ENCODE peak calls at places on chromosomes 16 and 17, in nine cellular contexts. H, L, Q, O, A, C, N, T and G are unnamed samples.

GRCh38 chr16:8937803-8938202 is 25.9 kb downstream of the USP7 start:
- DNase-seq in A (no peak), Q (no peak), O (no peak), N (no peak), H (no peak), C (no peak), L (no peak), T (no peak), G (no peak)

GRCh38 chr17:49035470-49036269 is 38.5 kb downstream of the IGF2BP1 start:
- DNase-seq in L (no peak), A (peak), T (peak), Q (no peak), C (peak), H (peak), N (no peak), O (peak), G (no peak)

GRCh38 chr16:9844361-9844760 is 337.9 kb downstream of the GRIN2A start:
- DNase-seq in C (peak), H (no peak), Q (no peak), L (no peak), O (no peak), N (no peak), A (peak), T (no peak), G (no peak)

GRCh38 chr17:75109047-75109406 is 742 bp upstream of the ARMC7 start:
- DNase-seq in Q (no peak), L (no peak), A (no peak), C (no peak), T (no peak), N (no peak), H (no peak), O (peak), G (no peak)

GRCh38 chr16:1309888-1310831 is 724 bp downstream of the UBE2I start:
- DNase-seq in O (no peak), C (peak), T (peak), N (no peak), A (peak), H (no peak), L (no peak), Q (no peak), G (no peak)

GRCh38 chr16:23803591-23804123 is 32.1 kb upstream of the PRKCB start:
- DNase-seq in T (peak), N (peak), Q (peak), L (peak), A (peak), C (peak), O (peak), H (no peak), G (peak)

GRCh38 chr17:62859146-62859545 is 51.0 kb upstream of the MARCHF10 start:
- DNase-seq in Q (no peak), A (no peak), N (no peak), O (no peak), C (peak), T (peak), L (no peak), H (no peak), G (no peak)

GRCh38 chr16:19817122-19817521 is 67.5 kb downstream of the GPRC5B start:
- DNase-seq in C (no peak), T (no peak), L (no peak), H (no peak), Q (no peak), A (no peak), N (no peak), O (no peak), G (no peak)

GRCh38 chr17:64718058-64718457 is 56.0 kb upstream of the SMURF2 start:
- DNase-seq in A (no peak), L (no peak), Q (no peak), T (no peak), C (no peak), H (no peak), N (peak), O (no peak), G (no peak)

GRCh38 chr17:73371285-73371684 is 59.5 kb upstream of the CDC42EP4 start:
- DNase-seq in L (no peak), O (peak), A (peak), H (no peak), Q (no peak), T (peak), C (peak), N (no peak), G (no peak)

GRCh38 chr16:56841233-56841632 is 23.8 kb upstream of the SLC12A3 start:
- DNase-seq in N (no peak), L (no peak), A (peak), C (peak), Q (no peak), O (no peak), T (peak), H (no peak), G (no peak)

GRCh38 chr16:85165781-85166180 is 53.5 kb upstream of the CIBAR2 start:
- DNase-seq in T (no peak), C (no peak), O (no peak), Q (no peak), L (no peak), A (no peak), H (no peak), N (no peak), G (no peak)

GRCh38 chr16:4411684-4412083 is 4.7 kb downstream of the CORO7 start:
- DNase-seq in A (peak), Q (no peak), C (no peak), N (no peak), O (no peak), L (no peak), H (no peak), T (peak), G (no peak)

GRCh38 chr16:88705746-88706287 is 391 bp downstream of the RNF166 start:
- DNase-seq in L (no peak), A (peak), Q (no peak), O (no peak), T (no peak), N (no peak), H (no peak), C (no peak), G (no peak)

GRCh38 chr17:1649844-1650409 is at the start of gene RILP:
- DNase-seq in O (no peak), Q (no peak), A (peak), L (no peak), C (peak), N (no peak), H (no peak), T (no peak), G (no peak)

GRCh38 chr16:15507299-15507958 is 73.0 kb downstream of the BMERB1 start:
- DNase-seq in N (no peak), Q (no peak), C (peak), A (peak), O (peak), L (no peak), T (peak), H (no peak), G (no peak)

GRCh38 chr17:6070280-6070894 is at the start of gene WSCD1:
- DNase-seq in T (no peak), H (peak), N (peak), L (no peak), Q (no peak), A (peak), O (no peak), C (no peak), G (no peak)

GRCh38 chr16:85819711-85820110 is 20.2 kb downstream of the COX4I1 start:
- DNase-seq in T (no peak), O (no peak), Q (no peak), A (no peak), N (no peak), L (no peak), H (no peak), C (peak), G (no peak)

GRCh38 chr17:80031691-80032480 is 3.8 kb downstream of the TBC1D16 start:
- DNase-seq in N (no peak), A (no peak), T (no peak), H (no peak), O (no peak), Q (no peak), L (no peak), C (no peak), G (no peak)

GRCh38 chr17:15917021-15917438 is 27.9 kb upstream of the ADORA2B start:
- DNase-seq in N (no peak), Q (no peak), H (no peak), C (no peak), T (no peak), L (no peak), O (no peak), A (no peak), G (no peak)

GRCh38 chr17:38469875-38470274 is 41.6 kb downstream of the ARHGAP23 start:
- DNase-seq in T (peak), H (no peak), C (peak), A (no peak), N (no peak), Q (no peak), O (no peak), L (no peak), G (no peak)

GRCh38 chr17:81337449-81337848 is 42.3 kb upstream of the SLC38A10 start:
- DNase-seq in L (no peak), C (no peak), Q (no peak), N (peak), A (no peak), O (no peak), H (no peak), T (no peak), G (no peak)

GRCh38 chr17:76056882-76057281 is 15.4 kb downstream of the SRP68 start:
- DNase-seq in L (no peak), Q (no peak), O (no peak), C (no peak), T (no peak), A (no peak), N (no peak), H (no peak), G (no peak)